ENCODE peak calls at places on chromosome 21, in four cellular contexts. V is GM23338, H is fibroblast of lung, U is ACHN. I is an unnamed sample.

GRCh38 chr21:44991538-44992483 is 52.0 kb downstream of the SLX9 start:
- DNase-seq in V (no peak), H (peak; percentile 92), U (no peak), I (no peak)

GRCh38 chr21:33401617-33401967 is 1.6 kb upstream of the IFNGR2 start:
- DNase-seq in H (no peak), U (no peak), V (no peak), I (no peak)

GRCh38 chr21:14889080-14889805 is 175.6 kb downstream of the NRIP1 start:
- DNase-seq in V (no peak), U (no peak), H (peak; percentile 80), I (no peak)

GRCh38 chr21:9767592-9768375 is 753.6 kb upstream of the TPTE start:
- DNase-seq in U (no peak), V (no peak), H (no peak), I (no peak)

GRCh38 chr21:24941316-24942185 is 665.7 kb downstream of the MRPL39 start:
- DNase-seq in U (no peak), V (peak; percentile 33), H (peak; percentile 1), I (peak; percentile 16)

GRCh38 chr21:42234026-42234425 is 15.1 kb downstream of the ABCG1 start:
- DNase-seq in U (no peak), V (peak; percentile 48), H (no peak), I (peak; percentile 8)

GRCh38 chr21:29293495-29293894 is 5.2 kb upstream of the BACH1 start:
- DNase-seq in V (no peak), U (no peak), H (no peak), I (no peak)

GRCh38 chr21:45768741-45769049 is 125.2 kb downstream of the PCBP3 start:
- DNase-seq in U (peak; percentile 2), H (no peak), V (peak; percentile 24), I (peak; percentile 10)

GRCh38 chr21:29351691-29352090 is 53.0 kb downstream of the BACH1 start:
- DNase-seq in U (no peak), H (peak; percentile 42), V (no peak), I (no peak)

GRCh38 chr21:32710987-32711386 is 16.8 kb downstream of the SYNJ1 start:
- DNase-seq in U (no peak), V (no peak), H (no peak), I (no peak)

GRCh38 chr21:28974531-28975227 is 18.0 kb downstream of the LTN1 start:
- DNase-seq in U (no peak), H (no peak), V (no peak), I (no peak)

GRCh38 chr21:45640888-45641479 is 2.5 kb upstream of the PCBP3 start:
- DNase-seq in V (peak; percentile 77), H (peak; percentile 56), U (no peak), I (peak; percentile 76)

GRCh38 chr21:45021428-45022347 is 52.7 kb upstream of the ADARB1 start:
- DNase-seq in H (no peak), V (no peak), U (no peak), I (peak; percentile 22)

GRCh38 chr21:36535618-36536241 is 55.8 kb upstream of the CLDN14 start:
- DNase-seq in H (no peak), U (no peak), V (no peak), I (no peak)

GRCh38 chr21:41764558-41765392 is 2.1 kb downstream of the RIPK4 start:
- DNase-seq in U (peak; percentile 74), H (no peak), V (no peak), I (no peak)

GRCh38 chr21:26077523-26077922 is 93.0 kb downstream of the APP start:
- DNase-seq in U (no peak), V (no peak), H (peak; percentile 65), I (no peak)

GRCh38 chr21:32921632-32922230 is 104.0 kb upstream of the OLIG2 start:
- DNase-seq in V (peak; percentile 73), H (peak; percentile 6), U (peak; percentile 34), I (peak; percentile 54)

GRCh38 chr21:23664193-23664694 is 1943.0 kb downstream of the MRPL39 start:
- DNase-seq in H (no peak), U (no peak), V (peak; percentile 3), I (no peak)

GRCh38 chr21:34367320-34367935 is 3.6 kb downstream of the KCNE2 start:
- DNase-seq in H (peak; percentile 74), V (peak; percentile 90), U (peak; percentile 47), I (peak; percentile 91)

GRCh38 chr21:14259669-14260458 is 43.9 kb downstream of the RBM11 start:
- DNase-seq in V (peak; percentile 73), U (peak; percentile 49), H (peak; percentile 58), I (peak; percentile 69)

GRCh38 chr21:36171327-36171726 is 14.7 kb downstream of the DOP1B start:
- DNase-seq in H (no peak), U (no peak), V (no peak), I (no peak)

GRCh38 chr21:41581592-41582228 is 73.8 kb upstream of the TMPRSS2 start:
- DNase-seq in H (no peak), U (no peak), V (no peak), I (no peak)

GRCh38 chr21:27519357-27519756 is 552.5 kb upstream of the ADAMTS5 start:
- DNase-seq in H (peak; percentile 91), V (no peak), U (no peak), I (no peak)

GRCh38 chr21:39611547-39612190 is 1.1 kb upstream of the B3GALT5 start:
- DNase-seq in U (no peak), H (no peak), V (peak; percentile 27), I (peak; percentile 23)

GRCh38 chr21:37837381-37837780 is 78.9 kb downstream of the KCNJ6 start:
- DNase-seq in V (no peak), H (no peak), U (no peak), I (no peak)

GRCh38 chr21:26506951-26507350 is 66.1 kb downstream of the CYYR1 start:
- DNase-seq in U (no peak), H (peak; percentile 85), V (no peak), I (no peak)

GRCh38 chr21:25412090-25412489 is 195.2 kb downstream of the MRPL39 start:
- DNase-seq in H (no peak), U (no peak), V (no peak), I (no peak)

GRCh38 chr21:35050348-35051286 is 1.5 kb upstream of the RUNX1 start:
- DNase-seq in H (no peak), U (no peak), V (no peak), I (no peak)

I was measured in mesendoderm.